ENCODE peak calls at places on chromosomes 6 and 20, in ten cellular contexts. X is breast epithelium, G is cardiac muscle cell, S is OCI-LY7, Z is left lung, A is ovary, Y is Panc1, E is body of pancreas, W is osteoblast, P is neural progenitor cell. V is an unnamed sample. For H3K4me1, the result is how much of the 10 kb centered on the place peaks cover.

GRCh38 chr6:106087548-106088325 is 1.6 kb downstream of the PRDM1 start:
- DNase-seq in X (no peak), G (peak), S (no peak), Z (peak), A (peak), Y (no peak), E (no peak), W (peak), P (peak), V (peak)

GRCh38 chr20:64220891-64221527 is 34.5 kb upstream of the PCMTD2 start:
- DNase-seq in X (no peak), G (no peak), S (no peak), Z (no peak), A (no peak), Y (no peak), E (no peak), W (no peak), P (peak), V (no peak)

GRCh38 chr6:148999921-149000589 is 253.2 kb downstream of the UST start:
- DNase-seq in X (peak), G (peak), S (no peak), Z (peak), A (peak), Y (no peak), E (peak), W (no peak), P (no peak), V (no peak)

GRCh38 chr6:151387581-151387980 is 3.8 kb downstream of the ZBTB2 start:
- DNase-seq in X (no peak), G (peak), S (no peak), Z (no peak), A (no peak), Y (no peak), E (no peak), W (peak), P (no peak), V (no peak)

GRCh38 chr20:18056174-18057105 is 1.3 kb downstream of the OVOL2 start:
- DNase-seq in X (no peak), G (peak), S (no peak), Z (no peak), A (no peak), Y (no peak), E (peak), W (no peak), P (peak), V (peak)

GRCh38 chr20:49980140-49981008 is 2.4 kb upstream of the SNAI1 start:
- DNase-seq in X (no peak), G (no peak), S (no peak), Z (no peak), A (no peak), Y (no peak), E (no peak), W (no peak), P (peak), V (no peak)

GRCh38 chr6:169722362-169723199 is 1.7 kb downstream of the PHF10 start:
- DNase-seq in X (peak), G (peak), S (peak), Z (peak), A (peak), Y (no peak), E (peak), W (peak), P (peak), V (peak)

GRCh38 chr20:24676978-24677370 is 207.5 kb downstream of the SYNDIG1 start:
- DNase-seq in X (no peak), G (no peak), S (no peak), Z (no peak), A (no peak), Y (no peak), E (no peak), W (no peak), P (no peak), V (no peak)

GRCh38 chr6:11971154-11971553 is 41.0 kb upstream of the HIVEP1 start:
- DNase-seq in X (no peak), G (peak), S (no peak), Z (no peak), A (no peak), Y (no peak), E (no peak), W (peak), P (no peak), V (no peak)

DNA sequence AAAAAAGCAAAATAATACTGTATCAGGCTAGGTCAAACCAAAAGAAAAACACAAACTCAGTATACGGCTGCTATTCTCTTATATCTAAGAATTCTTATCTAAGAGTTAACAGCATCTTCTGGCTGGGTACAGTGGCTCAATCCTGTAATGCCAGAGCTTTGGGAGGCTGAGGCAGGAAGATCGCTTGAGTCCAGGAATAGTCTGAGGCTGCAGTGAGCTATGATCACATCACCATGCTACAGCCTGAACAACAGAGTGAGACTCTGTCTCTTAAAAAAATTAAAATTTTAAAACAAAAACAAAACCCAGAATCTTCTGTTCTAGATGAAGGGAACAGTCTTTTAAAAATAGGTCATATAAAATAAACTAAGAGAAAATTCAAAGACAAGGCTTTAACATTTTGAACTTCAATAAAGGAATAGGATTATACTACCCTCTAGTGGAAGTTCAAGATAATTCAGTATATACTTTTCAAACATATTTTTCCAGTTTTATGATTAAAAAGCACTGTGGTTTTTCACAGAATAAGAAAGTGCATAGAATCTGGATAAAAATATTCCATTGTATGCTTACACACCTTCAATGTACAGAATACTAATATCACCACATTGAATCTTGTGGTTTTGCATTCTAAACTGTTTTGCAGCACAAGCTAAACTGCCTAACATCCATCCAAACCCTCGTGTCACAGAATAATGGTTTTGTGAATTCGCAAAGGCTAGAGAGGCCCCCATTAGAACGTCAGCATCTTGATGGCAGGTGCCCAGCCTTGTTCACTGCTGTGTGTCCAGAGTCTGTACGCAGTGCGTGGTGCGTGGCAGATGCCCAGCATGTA is 39.3 kb downstream of the DTNBP1 start:
- DNase-seq in X (no peak), G (peak), S (peak), Z (no peak), A (no peak), Y (no peak), E (no peak), W (no peak), P (no peak), V (peak)
- TF ChIP-seq CTCF in X (peak), G (peak), S (peak), Z (peak), A (peak), Y (peak), E (peak), W (peak), P (peak), V (peak)

GRCh38 chr6:43699564-43700186 is 12.1 kb upstream of the MRPS18A start:
- DNase-seq in X (no peak), G (peak), S (no peak), Z (no peak), A (no peak), Y (no peak), E (no peak), W (peak), P (no peak), V (no peak)
- H3K4me1 ChIP-seq in X (under half), G (under half), S (under half), Z (half or more), A (under half), Y (under half), E (half or more), W (under half), P (half or more), V (under half)

DNA sequence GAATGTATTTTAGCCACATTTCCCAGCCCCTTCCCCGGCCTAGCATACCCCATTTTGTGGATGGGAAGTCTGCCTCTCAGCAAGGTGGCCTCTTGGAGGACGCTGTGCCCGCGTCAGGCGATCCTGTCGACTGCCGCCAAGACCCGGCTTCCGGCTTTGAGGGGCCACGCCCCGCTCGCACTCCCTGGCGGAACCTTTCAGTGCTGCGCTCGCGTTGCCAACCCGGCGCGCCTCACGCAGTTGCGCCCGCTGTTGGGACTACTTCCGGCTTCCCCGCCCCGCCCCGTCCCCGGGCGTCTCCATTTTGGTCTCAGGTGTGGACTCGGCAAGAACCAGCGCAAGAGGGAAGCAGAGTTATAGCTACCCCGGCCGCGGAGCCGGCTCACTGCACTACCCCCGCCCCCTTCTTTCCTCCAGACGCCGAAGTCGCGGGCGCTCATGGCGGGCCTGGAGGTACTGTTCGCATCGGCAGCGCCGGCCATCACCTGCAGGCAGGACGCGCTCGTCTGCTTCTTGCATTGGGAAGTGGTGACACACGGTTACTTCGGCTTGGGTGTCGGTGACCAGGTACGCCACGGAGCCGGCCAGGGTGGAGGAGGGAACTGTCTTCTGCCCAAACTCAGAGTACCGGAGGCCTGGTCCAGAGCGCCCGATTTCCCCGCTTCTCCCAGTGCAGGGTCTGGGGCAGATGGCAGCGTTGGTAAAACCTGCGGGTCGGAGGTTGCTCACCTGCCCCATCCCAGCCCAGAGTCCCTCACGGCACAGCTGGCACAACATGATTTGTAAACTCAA is at the start of gene PSMF1:
- DNase-seq in X (peak), G (peak), S (peak), Z (peak), A (peak), Y (peak), E (peak), W (peak), P (peak), V (peak)
- TF ChIP-seq CTCF in X (peak), G (no peak), S (no peak), Z (no peak), A (peak), Y (no peak), E (peak), W (no peak), P (no peak), V (no peak)

GRCh38 chr6:38179794-38180430 is 360.4 kb downstream of the ZFAND3 start:
- DNase-seq in X (no peak), G (no peak), S (no peak), Z (peak), A (no peak), Y (no peak), E (no peak), W (no peak), P (no peak), V (no peak)

GRCh38 chr6:38179300-38179699 is 359.8 kb downstream of the ZFAND3 start:
- DNase-seq in X (no peak), G (no peak), S (no peak), Z (peak), A (peak), Y (no peak), E (no peak), W (no peak), P (no peak), V (no peak)

GRCh38 chr6:38178584-38178886 is 359.0 kb downstream of the ZFAND3 start:
- DNase-seq in X (no peak), G (no peak), S (no peak), Z (peak), A (no peak), Y (no peak), E (no peak), W (no peak), P (no peak), V (no peak)

GRCh38 chr6:38182426-38182825 is 362.9 kb downstream of the ZFAND3 start:
- DNase-seq in X (no peak), G (no peak), S (no peak), Z (no peak), A (no peak), Y (no peak), E (no peak), W (no peak), P (no peak), V (no peak)

GRCh38 chr6:38180586-38180985 is 361.1 kb downstream of the ZFAND3 start:
- DNase-seq in X (no peak), G (no peak), S (no peak), Z (no peak), A (peak), Y (no peak), E (no peak), W (no peak), P (no peak), V (no peak)
- H3K4me1 ChIP-seq in X (under half), G (under half), S (under half), Z (under half), A (under half), Y (under half), E (under half), W (under half), P (under half), V (under half)

GRCh38 chr6:76876922-76877553 is 586.3 kb downstream of the HTR1B start:
- DNase-seq in X (no peak), G (peak), S (no peak), Z (no peak), A (no peak), Y (no peak), E (peak), W (peak), P (peak), V (peak)
- TF ChIP-seq CTCF in X (peak), G (peak), S (no peak), Z (no peak), A (peak), Y (peak), E (peak), W (no peak), P (peak), V (no peak)

GRCh38 chr6:43093361-43094289 is 17.5 kb downstream of the PTK7 start:
- DNase-seq in X (peak), G (peak), S (no peak), Z (no peak), A (no peak), Y (peak), E (no peak), W (peak), P (no peak), V (no peak)
- H3K4me1 ChIP-seq in X (under half), G (under half), S (under half), Z (under half), A (under half), Y (half or more), E (under half), W (half or more), P (half or more), V (under half)